ENCODE peak calls at places on chromosome 1, in ten cellular contexts. G is transverse colon, X is H1, K is SK-N-SH, A is HL-60, C is stomach, R is K562, D is HCT116, S is esophagus muscularis mucosa, M is Panc1. E is an unnamed sample.

GRCh38 chr1:198929961-198930599 is 291.2 kb downstream of the PTPRC start:
- DNase-seq in S (no peak), K (no peak), C (no peak), A (no peak), X (no peak), M (no peak), G (no peak), R (no peak), D (no peak), E (no peak)

GRCh38 chr1:211938473-211939080 is 96.8 kb downstream of the INTS7 start:
- DNase-seq in A (no peak), G (no peak), K (no peak), S (no peak), C (no peak), D (no peak), R (no peak), X (no peak), M (no peak), E (no peak)

GRCh38 chr1:55304306-55304705 is 89.1 kb upstream of the USP24 start:
- DNase-seq in R (no peak), S (no peak), M (no peak), K (no peak), D (no peak), G (no peak), C (no peak), X (no peak), A (no peak), E (no peak)

GRCh38 chr1:20511518-20512428 is 3.8 kb upstream of the MUL1 start:
- DNase-seq in G (no peak), K (no peak), X (no peak), A (no peak), D (no peak), M (no peak), R (no peak), S (no peak), C (no peak), E (no peak)

GRCh38 chr1:156420209-156421061 is 51.4 kb downstream of the RHBG start:
- DNase-seq in C (no peak), M (no peak), G (no peak), K (peak), S (no peak), A (no peak), R (no peak), D (no peak), X (peak), E (no peak)

GRCh38 chr1:117654485-117655219 is 48.8 kb downstream of the TENT5C start:
- DNase-seq in C (no peak), D (no peak), A (no peak), X (no peak), M (no peak), R (no peak), G (no peak), S (no peak), K (no peak), E (no peak)

GRCh38 chr1:232519186-232519585 is 110.7 kb downstream of the SIPA1L2 start:
- DNase-seq in A (no peak), X (no peak), K (no peak), D (no peak), C (no peak), R (no peak), M (no peak), S (no peak), G (no peak), E (no peak)

GRCh38 chr1:150234647-150235435 is 1.1 kb downstream of the ANP32E start:
- DNase-seq in K (peak), G (peak), D (peak), S (peak), A (peak), C (peak), X (peak), M (no peak), R (peak), E (no peak)

GRCh38 chr1:65431111-65431705 is 10.7 kb downstream of the LEPR start:
- DNase-seq in M (no peak), D (no peak), G (no peak), C (no peak), A (no peak), S (no peak), K (peak), R (peak), X (no peak), E (no peak)

GRCh38 chr1:6028042-6028895 is 17.4 kb upstream of the KCNAB2 start:
- DNase-seq in S (no peak), G (peak), R (no peak), K (no peak), A (peak), D (no peak), C (peak), X (no peak), M (no peak), E (no peak)

GRCh38 chr1:96360036-96360795 is 361.4 kb upstream of the PTBP2 start:
- DNase-seq in A (no peak), D (no peak), C (no peak), S (no peak), R (no peak), G (no peak), M (no peak), X (no peak), K (no peak), E (no peak)

GRCh38 chr1:115811140-115811828 is 29.6 kb downstream of the NHLH2 start:
- DNase-seq in R (no peak), X (no peak), A (no peak), D (no peak), K (no peak), C (peak), M (no peak), G (peak), S (no peak), E (no peak)

GRCh38 chr1:2318294-2319278 is 72.8 kb downstream of the MORN1 start:
- DNase-seq in R (no peak), G (no peak), D (no peak), S (no peak), C (no peak), A (no peak), M (no peak), K (no peak), X (no peak), E (no peak)

DNA sequence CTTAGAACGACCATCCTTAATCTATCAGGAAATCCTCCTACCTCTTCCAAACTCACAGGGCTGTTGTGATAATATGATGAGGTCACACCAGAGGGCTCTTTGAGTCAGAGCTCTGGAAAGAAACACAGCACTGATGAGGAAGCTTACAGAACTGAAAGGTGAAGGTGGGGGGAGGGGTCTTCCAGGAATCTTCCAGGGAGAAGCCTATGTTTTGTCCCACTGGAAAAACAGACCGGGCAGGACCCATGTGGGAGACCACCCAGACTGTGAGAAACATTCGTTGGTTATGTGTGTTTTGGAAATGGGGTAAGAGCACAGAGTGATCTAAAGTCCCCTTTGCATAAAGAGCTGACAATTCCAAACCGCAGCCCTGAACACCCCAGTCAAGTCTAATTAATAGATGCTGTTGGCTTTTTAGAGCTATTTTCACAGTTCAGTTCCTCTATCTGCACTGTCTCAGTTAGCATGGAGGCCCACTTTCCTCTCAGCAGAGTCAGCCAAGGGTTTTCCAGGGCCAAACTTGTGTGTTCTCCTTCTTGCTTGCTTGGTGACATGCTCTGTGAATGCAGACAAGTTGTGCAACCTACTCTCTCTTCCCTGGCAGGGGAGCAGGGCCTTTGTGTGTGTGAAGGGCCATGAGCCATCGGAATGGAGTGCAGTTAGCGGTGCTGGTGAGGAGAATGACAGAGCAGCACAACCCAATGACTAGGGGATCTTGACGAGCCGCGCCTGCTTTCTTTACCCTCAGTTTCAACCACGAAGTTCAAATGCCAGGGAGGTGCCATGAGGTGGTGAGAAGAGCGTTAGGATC is 12.3 kb downstream of the PHLDA3 start:
- DNase-seq in K (no peak), G (peak), A (no peak), M (peak), C (no peak), S (no peak), D (no peak), X (no peak), R (no peak), E (no peak)
- TF ChIP-seq POLR2AphosphoS5 in K (no peak), G (peak), A (no peak), M (no peak), C (no peak), S (peak), D (no peak), X (no peak), R (no peak), E (peak)

DNA sequence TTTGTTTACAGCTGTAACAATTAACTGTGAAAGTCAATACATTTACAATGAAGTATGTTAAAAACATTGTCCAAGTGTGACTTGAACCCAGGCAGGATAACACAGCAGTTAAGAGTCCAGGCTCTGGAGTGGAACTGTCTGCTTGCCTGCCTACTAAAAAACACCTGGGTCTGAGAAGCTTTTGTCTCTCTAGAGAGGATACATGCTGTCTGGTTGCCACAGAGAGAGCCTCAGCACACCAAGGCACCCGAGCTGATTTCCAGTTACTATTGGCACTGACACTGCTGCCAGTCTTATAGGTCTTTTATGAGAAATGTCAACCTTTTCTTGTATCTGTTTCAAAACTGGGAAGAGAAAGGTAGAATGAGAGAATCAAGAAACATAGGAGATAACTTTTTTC is 20.2 kb upstream of the RALGPS2 start:
- DNase-seq in A (no peak), M (no peak), D (no peak), G (no peak), C (no peak), K (no peak), X (no peak), R (no peak), S (no peak), E (no peak)
- TF ChIP-seq CTCF in A (no peak), M (no peak), D (no peak), G (no peak), C (no peak), K (no peak), X (no peak), R (no peak), S (no peak), E (no peak)

GRCh38 chr1:201489656-201490261 is 17.2 kb downstream of the CSRP1 start:
- DNase-seq in X (no peak), R (no peak), M (no peak), D (no peak), G (no peak), S (no peak), K (no peak), C (no peak), A (no peak), E (no peak)

GRCh38 chr1:201486158-201486557 is 17.2 kb upstream of the PHLDA3 start:
- DNase-seq in S (no peak), A (no peak), X (no peak), G (no peak), D (no peak), R (peak), C (no peak), K (no peak), M (no peak), E (no peak)

GRCh38 chr1:201490708-201491131 is 16.2 kb downstream of the CSRP1 start:
- DNase-seq in X (no peak), M (no peak), R (no peak), K (no peak), S (no peak), G (no peak), C (no peak), D (no peak), A (no peak), E (no peak)

GRCh38 chr1:201487742-201488141 is 18.8 kb upstream of the PHLDA3 start:
- DNase-seq in D (no peak), C (no peak), X (no peak), S (no peak), R (no peak), M (no peak), G (no peak), A (no peak), K (no peak), E (no peak)

DNA sequence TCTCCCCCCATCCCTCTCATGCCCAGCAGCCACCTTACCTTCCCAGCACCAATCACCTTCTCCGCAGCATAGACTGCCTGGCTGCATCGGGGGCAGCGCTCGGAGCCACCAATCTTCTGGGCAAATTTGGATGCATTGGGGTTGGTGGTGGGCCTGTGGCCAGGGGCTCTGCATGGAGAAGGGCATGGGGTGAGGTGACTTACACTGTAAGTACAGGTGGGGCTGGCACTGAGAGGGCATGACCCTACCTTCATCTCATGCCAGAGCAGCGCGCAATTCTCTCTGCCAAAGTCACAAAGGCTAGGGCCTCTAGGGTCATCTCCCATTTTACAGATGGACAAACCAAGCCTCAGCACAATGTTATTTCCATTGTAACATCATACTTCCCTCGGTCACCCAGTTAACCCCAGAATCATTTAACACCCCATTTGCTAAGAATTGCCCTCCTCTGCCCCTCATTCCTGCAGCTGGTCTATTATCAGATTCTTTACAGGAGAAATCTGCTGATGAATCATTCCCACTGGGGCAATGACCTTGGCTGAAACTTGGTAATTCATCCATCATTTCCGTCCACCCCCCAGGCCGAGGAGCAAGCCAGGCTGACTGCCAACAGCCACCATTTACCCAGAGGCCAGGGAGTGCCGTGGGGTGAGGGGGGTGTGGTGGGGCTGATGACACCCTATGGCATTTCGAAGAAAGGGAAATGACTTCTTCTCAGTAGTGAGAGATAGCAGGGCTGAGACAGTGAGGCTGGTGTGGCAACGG is 17.9 kb downstream of the CSRP1 start:
- DNase-seq in R (no peak), G (no peak), C (no peak), K (peak), S (no peak), D (peak), A (no peak), M (no peak), X (no peak), E (no peak)
- TF ChIP-seq POLR2AphosphoS5 in R (no peak), G (peak), C (no peak), K (peak), S (peak), D (peak), A (no peak), M (no peak), X (no peak), E (peak)

GRCh38 chr1:88683848-88684481 is at the start of gene PKN2:
- DNase-seq in X (peak), S (peak), G (peak), C (peak), D (peak), K (peak), R (peak), A (peak), M (peak), E (peak)
- TF ChIP-seq CTCF in X (peak), S (peak), G (peak), C (peak), D (no peak), K (no peak), R (peak), A (no peak), M (peak), E (peak)

DNA sequence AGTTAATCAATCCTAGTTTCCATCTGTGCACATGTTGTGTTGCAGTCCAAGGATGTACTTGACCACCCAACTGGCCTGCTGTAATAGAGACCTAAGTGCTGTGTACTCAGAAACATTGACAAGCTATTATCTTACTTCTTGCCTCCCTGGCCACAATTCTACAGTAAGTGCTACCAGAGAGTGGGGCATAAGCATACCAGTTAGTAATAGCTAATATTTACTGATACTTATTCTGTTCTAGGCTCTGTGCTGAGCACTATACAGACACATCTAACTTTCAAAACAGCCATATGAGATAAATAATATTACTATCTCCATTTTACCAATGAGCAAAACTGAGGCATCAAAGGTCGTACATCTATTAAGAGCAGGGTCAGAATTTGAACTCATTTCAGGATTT is 49.5 kb upstream of the NPL start:
- DNase-seq in R (no peak), C (no peak), D (no peak), A (no peak), M (no peak), G (no peak), S (no peak), X (no peak), K (no peak), E (no peak)
- TF ChIP-seq POLR2AphosphoS5 in R (no peak), C (no peak), D (no peak), A (no peak), M (no peak), G (no peak), S (no peak), X (no peak), K (no peak), E (no peak)

DNA sequence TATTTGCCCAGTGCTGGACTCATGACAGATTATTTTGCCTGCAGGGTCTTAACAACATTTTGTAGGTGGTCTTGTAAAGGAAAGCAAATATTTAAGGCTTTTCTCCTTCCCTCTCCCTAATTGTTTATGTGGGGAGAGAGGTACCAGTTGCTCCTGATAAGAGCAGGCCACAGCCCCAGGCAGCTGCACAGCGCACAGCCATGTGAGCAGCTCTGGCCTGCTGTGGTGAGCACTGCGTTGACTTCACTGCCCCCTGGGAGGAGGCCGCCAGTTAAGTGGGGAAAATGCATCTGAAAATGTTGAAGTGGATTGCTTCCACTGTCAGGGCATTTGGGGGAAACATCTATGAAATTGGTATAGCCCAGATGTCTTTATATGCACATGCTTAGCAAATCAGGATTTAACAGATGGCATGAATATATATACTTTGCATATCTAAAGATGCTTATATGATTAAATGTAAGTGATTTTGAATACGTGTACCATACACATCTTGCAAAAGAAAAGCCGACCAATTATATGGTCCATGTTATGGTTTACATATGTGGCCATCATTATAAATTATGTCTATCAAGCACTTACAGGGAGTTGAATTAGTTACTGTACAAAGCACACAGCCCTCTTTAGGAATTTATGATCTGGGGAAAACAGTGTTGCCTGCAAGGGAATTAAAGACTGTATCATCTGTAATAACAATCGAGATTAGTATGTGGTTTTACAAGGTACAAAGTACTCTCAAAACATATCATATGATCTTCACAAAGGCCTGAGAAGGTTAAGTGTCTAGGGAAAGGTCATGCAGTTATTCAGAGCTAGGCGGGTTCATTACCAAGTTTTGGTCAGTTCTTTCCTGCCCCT is 132.0 kb downstream of the RHOU start:
- DNase-seq in D (no peak), S (no peak), C (peak), A (no peak), G (no peak), X (no peak), M (no peak), R (no peak), K (peak), E (no peak)
- TF ChIP-seq CTCF in D (no peak), S (no peak), C (no peak), A (no peak), G (no peak), X (no peak), M (no peak), R (no peak), K (no peak), E (no peak)

DNA sequence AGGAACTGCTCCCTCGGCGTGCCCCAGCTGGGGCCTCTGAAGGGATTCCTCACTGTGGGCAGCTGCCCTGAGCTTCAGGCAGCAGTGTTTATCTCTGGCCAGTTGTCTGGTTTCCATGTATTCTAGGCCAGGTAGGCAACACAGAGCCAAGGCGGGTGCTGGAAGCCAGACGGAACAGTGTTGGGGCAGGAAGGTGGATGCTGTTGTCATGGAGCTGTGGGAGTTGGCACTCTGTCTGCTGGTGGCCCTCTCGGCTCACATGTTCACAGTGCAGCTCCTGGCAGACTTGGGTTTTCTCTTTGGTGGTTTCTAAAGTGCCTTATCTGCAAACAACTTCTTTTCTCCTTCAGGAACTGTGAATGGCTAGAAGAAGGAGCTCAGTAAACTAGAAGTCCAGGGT is 19.0 kb downstream of the NECAP2 start:
- DNase-seq in S (no peak), G (no peak), C (no peak), M (no peak), D (no peak), R (no peak), A (no peak), X (no peak), K (no peak), E (no peak)
- TF ChIP-seq POLR2AphosphoS5 in S (no peak), G (no peak), C (no peak), M (no peak), D (no peak), R (no peak), A (no peak), X (no peak), K (no peak), E (no peak)

E was measured in vagina.